ENCODE peak calls at places on chromosomes 4 and X, in seven cellular contexts. Y is GM12878; K is NCI-H1092; E is psoas muscle; X is substantia nigra; J is fibroblast of gingiva; R is stimulated activated CD8-positive, alpha-beta memory T cell treated with anti-CD3 and anti-CD28 coated beads, Interleukin-15, amount 100 ng/mL, for 4 hours. F is an unnamed sample.
A peak's percentile ranks its signal among the peaks of the same experiment; 100 is the strongest.

GRCh38 chrX:150361777-150362351 is 1.3 kb upstream of the MAMLD1 start:
- DNase-seq in X (no peak), R (no peak), Y (no peak), K (no peak), E (peak; percentile 53), J (no peak), F (no peak)

GRCh38 chr4:128782875-128783614 is 26.5 kb upstream of the JADE1 start:
- DNase-seq in K (no peak), X (no peak), J (peak; percentile 7), R (no peak), E (peak; percentile 65), Y (no peak), F (no peak)

GRCh38 chr4:25923745-25924144 is 9.7 kb downstream of the SMIM20 start:
- DNase-seq in R (no peak), E (no peak), J (no peak), K (no peak), X (no peak), Y (no peak), F (no peak)

GRCh38 chr4:123599061-123599919 is 202.7 kb downstream of the SPRY1 start:
- DNase-seq in X (no peak), Y (no peak), E (no peak), K (no peak), R (no peak), J (peak; percentile 87), F (no peak)

GRCh38 chrX:123731258-123731986 is 1.4 kb downstream of the THOC2 start:
- DNase-seq in X (no peak), E (no peak), R (no peak), K (no peak), J (no peak), Y (no peak), F (no peak)

GRCh38 chrX:38095971-38096529 is 89.7 kb downstream of the SYTL5 start:
- DNase-seq in J (no peak), R (no peak), Y (no peak), K (no peak), E (no peak), X (no peak), F (no peak)

GRCh38 chrX:23127586-23127985 is 127.8 kb downstream of the DDX53 start:
- DNase-seq in J (no peak), E (no peak), R (no peak), Y (no peak), X (no peak), K (peak; percentile 71), F (no peak)

GRCh38 chr4:139214039-139214534 is 37.1 kb upstream of the ELF2 start:
- DNase-seq in K (no peak), R (no peak), J (peak; percentile 9), X (no peak), Y (peak; percentile 65), E (peak; percentile 57), F (no peak)